ENCODE peak calls at places on chromosomes 5 and 9, in four cellular contexts. One of them, this sample, is unnamed.

GRCh38 chr9:3526903-3527652 is 1.3 kb upstream of the RFX3 start:
- DNase-seq in K562: no peak
- DNase-seq in GM12878: no peak
- DNase-seq in WTC11: no peak
- DNase-seq in this sample: peak; percentile 28

GRCh38 chr5:82863260-82863659 is 213.9 kb downstream of the TMEM167A start:
- DNase-seq in K562: no peak
- DNase-seq in GM12878: no peak
- DNase-seq in WTC11: no peak
- DNase-seq in this sample: no peak

GRCh38 chr9:137368431-137369110 is 54.4 kb downstream of the EXD3 start:
- DNase-seq in WTC11: peak; percentile 10
- DNase-seq in GM12878: no peak
- DNase-seq in K562: no peak
- DNase-seq in this sample: no peak

GRCh38 chr9:297104-297794 is 82.6 kb downstream of the DOCK8 start:
- DNase-seq in WTC11: no peak
- DNase-seq in GM12878: peak; percentile 91
- DNase-seq in K562: no peak
- DNase-seq in this sample: no peak

GRCh38 chr9:26605367-26605766 is 287.2 kb downstream of the CAAP1 start:
- DNase-seq in WTC11: no peak
- DNase-seq in K562: no peak
- DNase-seq in GM12878: no peak
- DNase-seq in this sample: no peak

GRCh38 chr9:93634311-93635185 is 58.2 kb downstream of the PHF2 start:
- DNase-seq in K562: no peak
- DNase-seq in GM12878: no peak
- DNase-seq in WTC11: no peak
- DNase-seq in this sample: no peak

GRCh38 chr5:123035950-123036390 is 555 bp downstream of the PPIC start:
- DNase-seq in K562: peak; percentile 25
- DNase-seq in GM12878: no peak
- DNase-seq in WTC11: peak; percentile 60
- DNase-seq in this sample: peak; percentile 22

GRCh38 chr5:60597570-60597969 is 102.4 kb downstream of the DEPDC1B start:
- DNase-seq in K562: no peak
- DNase-seq in GM12878: peak; percentile 60
- DNase-seq in WTC11: no peak
- DNase-seq in this sample: no peak

GRCh38 chr9:109092587-109092986 is 27.2 kb downstream of the TMEM245 start:
- DNase-seq in WTC11: no peak
- DNase-seq in GM12878: no peak
- DNase-seq in K562: no peak
- DNase-seq in this sample: no peak

GRCh38 chr9:136324501-136325300 is 2.6 kb upstream of the GPSM1 start:
- DNase-seq in WTC11: no peak
- DNase-seq in GM12878: no peak
- DNase-seq in K562: peak; percentile 40
- DNase-seq in this sample: no peak

GRCh38 chr9:97525451-97525850 is 24.0 kb downstream of the TMOD1 start:
- DNase-seq in GM12878: no peak
- DNase-seq in WTC11: no peak
- DNase-seq in K562: no peak
- DNase-seq in this sample: no peak

GRCh38 chr5:163460562-163461176 is at the start of gene HMMR:
- DNase-seq in K562: no peak
- DNase-seq in GM12878: no peak
- DNase-seq in WTC11: no peak
- DNase-seq in this sample: peak; percentile 13

GRCh38 chr9:124513374-124513994 is 6.3 kb upstream of the NR5A1 start:
- DNase-seq in K562: peak; percentile 71
- DNase-seq in WTC11: no peak
- DNase-seq in GM12878: no peak
- DNase-seq in this sample: no peak

GRCh38 chr9:109574061-109574882 is 76.2 kb upstream of the PTPN3 start:
- DNase-seq in K562: peak; percentile 35
- DNase-seq in WTC11: no peak
- DNase-seq in GM12878: peak; percentile 5
- DNase-seq in this sample: peak; percentile 36

GRCh38 chr9:32251539-32251938 is 132.9 kb upstream of the ACO1 start:
- DNase-seq in GM12878: peak; percentile 13
- DNase-seq in WTC11: peak; percentile 71
- DNase-seq in K562: no peak
- DNase-seq in this sample: peak; percentile 80

GRCh38 chr5:58987193-58987592 is 404.3 kb downstream of the RAB3C start:
- DNase-seq in WTC11: no peak
- DNase-seq in GM12878: no peak
- DNase-seq in K562: no peak
- DNase-seq in this sample: no peak

GRCh38 chr5:886716-887325 is 5.8 kb downstream of the BRD9 start:
- DNase-seq in GM12878: no peak
- DNase-seq in K562: no peak
- DNase-seq in WTC11: no peak
- DNase-seq in this sample: no peak

GRCh38 chr9:95459218-95459617 is 57.6 kb downstream of the PTCH1 start:
- DNase-seq in WTC11: no peak
- DNase-seq in GM12878: no peak
- DNase-seq in K562: no peak
- DNase-seq in this sample: no peak

GRCh38 chr5:83553000-83553486 is 81.5 kb downstream of the VCAN start:
- DNase-seq in K562: no peak
- DNase-seq in WTC11: no peak
- DNase-seq in GM12878: no peak
- DNase-seq in this sample: no peak

GRCh38 chr9:92637331-92637730 is 32.6 kb downstream of the IPPK start:
- DNase-seq in GM12878: no peak
- DNase-seq in K562: no peak
- DNase-seq in WTC11: no peak
- DNase-seq in this sample: no peak

GRCh38 chr9:122218885-122219855 is 9.6 kb downstream of the LHX6 start:
- DNase-seq in GM12878: no peak
- DNase-seq in WTC11: peak; percentile 50
- DNase-seq in K562: no peak
- DNase-seq in this sample: no peak

GRCh38 chr9:128420060-128420650 is 502 bp upstream of the CERCAM start:
- DNase-seq in K562: peak; percentile 94
- DNase-seq in GM12878: no peak
- DNase-seq in WTC11: peak; percentile 63
- DNase-seq in this sample: peak; percentile 39

GRCh38 chr9:129176786-129177442 is 1.1 kb downstream of the IER5L start:
- DNase-seq in K562: no peak
- DNase-seq in GM12878: no peak
- DNase-seq in WTC11: peak; percentile 41
- DNase-seq in this sample: no peak

GRCh38 chr5:78162253-78162862 is 132.1 kb downstream of the AP3B1 start:
- DNase-seq in K562: peak; percentile 18
- DNase-seq in WTC11: no peak
- DNase-seq in GM12878: no peak
- DNase-seq in this sample: peak; percentile 13

GRCh38 chr9:88593537-88594185 is 58.7 kb downstream of the NXNL2 start:
- DNase-seq in K562: peak; percentile 35
- DNase-seq in GM12878: peak; percentile 20
- DNase-seq in WTC11: no peak
- DNase-seq in this sample: peak; percentile 46

GRCh38 chr9:95506692-95507455 is 9.9 kb downstream of the PTCH1 start:
- DNase-seq in K562: peak; percentile 31
- DNase-seq in WTC11: peak; percentile 49
- DNase-seq in GM12878: no peak
- DNase-seq in this sample: peak; percentile 47

GRCh38 chr5:125125031-125125823 is 378.8 kb upstream of the ZNF608 start:
- DNase-seq in GM12878: no peak
- DNase-seq in WTC11: no peak
- DNase-seq in K562: no peak
- DNase-seq in this sample: no peak

GRCh38 chr5:137316346-137316736 is 182.8 kb downstream of the SPOCK1 start:
- DNase-seq in K562: no peak
- DNase-seq in GM12878: no peak
- DNase-seq in WTC11: no peak
- DNase-seq in this sample: no peak

GRCh38 chr5:172074896-172075295 is 68.5 kb upstream of the FBXW11 start:
- DNase-seq in WTC11: no peak
- DNase-seq in K562: no peak
- DNase-seq in GM12878: no peak
- DNase-seq in this sample: no peak

GRCh38 chr5:124643306-124643705 is 103.1 kb downstream of the ZNF608 start:
- DNase-seq in K562: no peak
- DNase-seq in GM12878: no peak
- DNase-seq in WTC11: no peak
- DNase-seq in this sample: no peak

GRCh38 chr9:22103650-22104575 is 94.8 kb upstream of the CDKN2B start:
- DNase-seq in WTC11: no peak
- DNase-seq in K562: no peak
- DNase-seq in GM12878: no peak
- DNase-seq in this sample: no peak
- TF ChIP-seq NR2C2 in WTC11: no peak
- TF ChIP-seq NR2C2 in K562: no peak
- TF ChIP-seq NR2C2 in GM12878: no peak
- TF ChIP-seq NR2C2 in this sample: no peak

GRCh38 chr5:107548477-107548876 is 122.3 kb downstream of the EFNA5 start:
- DNase-seq in GM12878: no peak
- DNase-seq in WTC11: no peak
- DNase-seq in K562: no peak
- DNase-seq in this sample: no peak
- TF ChIP-seq NR2C2 in GM12878: no peak
- TF ChIP-seq NR2C2 in WTC11: no peak
- TF ChIP-seq NR2C2 in K562: no peak
- TF ChIP-seq NR2C2 in this sample: no peak

DNA sequence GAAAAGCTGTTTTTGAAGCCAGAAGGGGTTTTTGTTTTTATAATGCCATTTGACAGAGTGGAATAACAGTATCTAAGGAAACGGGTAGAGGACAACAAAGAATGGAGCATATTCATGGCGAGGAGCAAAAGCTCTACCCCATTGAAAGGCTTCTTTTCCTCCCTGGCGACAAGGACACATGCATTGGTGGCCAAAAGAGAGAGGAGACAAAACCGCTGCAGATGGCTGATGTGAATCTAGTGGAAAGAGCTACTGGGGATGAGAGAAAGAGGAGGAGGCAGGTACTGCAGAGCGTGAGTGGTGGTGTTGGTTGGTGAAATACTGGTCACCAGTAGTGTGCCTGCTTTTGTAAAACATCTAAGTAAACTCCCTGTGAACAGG is 485 bp downstream of the APC start:
- DNase-seq in K562: peak; percentile 15
- DNase-seq in WTC11: no peak
- DNase-seq in GM12878: no peak
- DNase-seq in this sample: no peak
- TF ChIP-seq NR2C2 in K562: no peak
- TF ChIP-seq NR2C2 in WTC11: no peak
- TF ChIP-seq NR2C2 in GM12878: no peak
- TF ChIP-seq NR2C2 in this sample: no peak

GRCh38 chr9:86020731-86021130 is 78.6 kb downstream of the GOLM1 start:
- DNase-seq in K562: no peak
- DNase-seq in WTC11: no peak
- DNase-seq in GM12878: no peak
- DNase-seq in this sample: no peak
- TF ChIP-seq NR2C2 in K562: no peak
- TF ChIP-seq NR2C2 in WTC11: no peak
- TF ChIP-seq NR2C2 in GM12878: no peak
- TF ChIP-seq NR2C2 in this sample: no peak

GRCh38 chr9:119318371-119318770 is 50.9 kb downstream of the BRINP1 start:
- DNase-seq in K562: no peak
- DNase-seq in WTC11: peak; percentile 16
- DNase-seq in GM12878: no peak
- DNase-seq in this sample: no peak
- TF ChIP-seq NR2C2 in K562: no peak
- TF ChIP-seq NR2C2 in WTC11: no peak
- TF ChIP-seq NR2C2 in GM12878: no peak
- TF ChIP-seq NR2C2 in this sample: no peak

GRCh38 chr9:77647659-77648457 is at the start of gene GNA14:
- DNase-seq in GM12878: no peak
- DNase-seq in WTC11: peak; percentile 57
- DNase-seq in K562: no peak
- DNase-seq in this sample: no peak

GRCh38 chr9:77648458-77649108 is 461 bp upstream of the GNA14 start:
- DNase-seq in GM12878: no peak
- DNase-seq in K562: no peak
- DNase-seq in WTC11: peak; percentile 75
- DNase-seq in this sample: no peak

GRCh38 chr9:77651203-77651602 is 3.1 kb upstream of the GNA14 start:
- DNase-seq in K562: no peak
- DNase-seq in WTC11: no peak
- DNase-seq in GM12878: no peak
- DNase-seq in this sample: no peak

GRCh38 chr9:77649109-77649812 is 1.1 kb upstream of the GNA14 start:
- DNase-seq in K562: no peak
- DNase-seq in GM12878: no peak
- DNase-seq in WTC11: no peak
- DNase-seq in this sample: peak; percentile 19

DNA sequence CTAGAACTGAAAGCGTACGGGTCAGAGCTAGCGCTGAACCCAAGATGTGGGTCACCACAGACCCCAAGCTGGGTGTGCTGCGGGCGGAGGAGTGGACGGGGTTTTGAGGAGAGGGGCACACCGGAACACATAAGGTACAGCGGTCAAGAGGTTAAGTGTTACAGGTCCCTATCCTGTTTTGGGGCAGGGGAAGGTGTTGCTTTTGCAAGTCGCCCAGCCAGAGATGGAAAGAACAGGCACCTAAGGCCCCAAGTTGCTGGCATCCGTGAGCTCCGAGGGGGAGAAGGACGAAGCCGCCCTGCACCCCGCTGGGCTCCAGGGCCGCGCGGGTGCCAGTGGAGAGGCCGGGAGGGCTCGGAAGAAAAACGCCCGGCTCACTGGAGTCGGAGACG is 859 bp downstream of the GNA14 start:
- DNase-seq in WTC11: no peak
- DNase-seq in GM12878: no peak
- DNase-seq in K562: no peak
- DNase-seq in this sample: no peak
- TF ChIP-seq NR2C2 in WTC11: no peak
- TF ChIP-seq NR2C2 in GM12878: no peak
- TF ChIP-seq NR2C2 in K562: no peak
- TF ChIP-seq NR2C2 in this sample: no peak

GRCh38 chr9:13923381-13923780 is 390.6 kb downstream of the NFIB start:
- DNase-seq in K562: no peak
- DNase-seq in WTC11: no peak
- DNase-seq in GM12878: no peak
- DNase-seq in this sample: no peak
- TF ChIP-seq NR2C2 in K562: no peak
- TF ChIP-seq NR2C2 in WTC11: no peak
- TF ChIP-seq NR2C2 in GM12878: no peak
- TF ChIP-seq NR2C2 in this sample: no peak

GRCh38 chr5:103473725-103474124 is 88.9 kb downstream of the NUDT12 start:
- DNase-seq in WTC11: no peak
- DNase-seq in GM12878: no peak
- DNase-seq in K562: no peak
- DNase-seq in this sample: no peak

GRCh38 chr5:103476776-103477175 is 85.8 kb downstream of the NUDT12 start:
- DNase-seq in GM12878: no peak
- DNase-seq in WTC11: no peak
- DNase-seq in K562: no peak
- DNase-seq in this sample: no peak

GRCh38 chr5:103474671-103475070 is 87.9 kb downstream of the NUDT12 start:
- DNase-seq in GM12878: no peak
- DNase-seq in WTC11: no peak
- DNase-seq in K562: no peak
- DNase-seq in this sample: no peak

GRCh38 chr5:103472820-103473219 is 89.8 kb downstream of the NUDT12 start:
- DNase-seq in WTC11: no peak
- DNase-seq in K562: no peak
- DNase-seq in GM12878: no peak
- DNase-seq in this sample: peak; percentile 25

GRCh38 chr5:103475629-103476240 is 86.9 kb downstream of the NUDT12 start:
- DNase-seq in GM12878: no peak
- DNase-seq in K562: peak; percentile 23
- DNase-seq in WTC11: no peak
- DNase-seq in this sample: peak; percentile 21
- TF ChIP-seq NR2C2 in GM12878: no peak
- TF ChIP-seq NR2C2 in K562: no peak
- TF ChIP-seq NR2C2 in WTC11: no peak
- TF ChIP-seq NR2C2 in this sample: no peak

This sample was measured in HepG2.